ENCODE peak calls at places on chromosomes 11 and 22, in five cellular contexts. J, E, N, X and H are unnamed samples.

GRCh38 chr22:30036656-30037055 is 43.6 kb upstream of the HORMAD2 start:
- DNase-seq in J (no peak), E (no peak), N (no peak), X (no peak), H (no peak)

GRCh38 chr11:21110378-21110777 is 441.0 kb downstream of the NELL1 start:
- DNase-seq in N (no peak), J (no peak), X (no peak), E (no peak), H (no peak)

GRCh38 chr11:27317751-27318150 is 45.3 kb downstream of the CCDC34 start:
- DNase-seq in N (no peak), X (no peak), E (peak), J (no peak), H (no peak)

GRCh38 chr11:61919841-61920631 is 2.7 kb upstream of the RAB3IL1 start:
- DNase-seq in N (no peak), X (no peak), E (peak), J (no peak), H (peak)

GRCh38 chr11:31823372-31824371 is 12.6 kb upstream of the PAX6 start:
- DNase-seq in J (no peak), N (no peak), X (no peak), E (no peak), H (no peak)

GRCh38 chr11:126363706-126364245 is 8.3 kb downstream of the ST3GAL4 start:
- DNase-seq in N (no peak), E (no peak), X (no peak), J (no peak), H (no peak)

GRCh38 chr11:123973816-123974215 is 3.8 kb downstream of the OR10S1 start:
- DNase-seq in X (no peak), E (no peak), J (no peak), N (no peak), H (no peak)

GRCh38 chr11:62504158-62504973 is 42.2 kb downstream of the AHNAK start:
- DNase-seq in J (no peak), X (no peak), N (no peak), E (no peak), H (no peak)

GRCh38 chr22:34841911-34842310 is 224.0 kb upstream of the ISX start:
- DNase-seq in J (no peak), X (no peak), E (no peak), N (no peak), H (no peak)

GRCh38 chr11:1485504-1485885 is 1.1 kb downstream of the MOB2 start:
- DNase-seq in N (no peak), E (no peak), J (peak), X (no peak), H (no peak)
- TF ChIP-seq CTCF in N (no peak), E (no peak), J (no peak), X (no peak), H (no peak)

DNA sequence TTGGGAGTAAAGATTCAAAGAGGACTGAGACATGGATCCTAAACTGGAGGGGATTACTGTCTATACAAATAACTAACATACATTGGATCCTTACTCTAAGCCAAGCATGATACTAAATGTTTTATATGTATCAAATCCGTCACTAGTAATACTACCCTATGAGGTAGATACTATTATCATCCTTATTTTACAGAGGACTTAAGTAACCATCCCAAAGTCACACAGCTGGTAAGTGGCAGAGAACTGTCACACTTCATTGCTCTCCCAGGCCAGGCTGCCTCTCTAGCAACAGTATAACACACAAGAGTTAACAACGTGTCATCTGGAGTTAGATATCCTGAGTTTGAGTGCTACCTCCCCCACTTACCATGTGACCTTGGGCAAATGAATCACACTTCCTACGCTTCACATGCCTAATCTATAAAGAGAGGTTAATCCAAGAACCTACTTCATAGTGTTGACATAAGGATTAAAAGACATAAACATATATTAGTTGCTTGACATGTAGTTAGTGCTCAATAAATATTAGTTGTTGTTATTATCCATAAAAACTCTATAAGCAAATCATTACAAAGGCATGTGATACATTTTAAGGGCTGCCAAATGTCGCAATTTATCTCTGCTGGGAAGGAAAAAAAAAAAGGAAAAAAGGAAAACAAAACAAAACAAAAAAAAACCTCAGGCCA is 33.8 kb upstream of the SPON1 start:
- DNase-seq in N (no peak), E (no peak), X (no peak), J (no peak), H (no peak)
- H3K4me3 ChIP-seq in N (no peak), E (no peak), X (no peak), J (no peak), H (no peak)

GRCh38 chr22:49964493-49965290 is 4.1 kb downstream of the PIM3 start:
- DNase-seq in X (peak), E (no peak), J (no peak), N (no peak), H (no peak)
- TF ChIP-seq POLR2A in X (no peak), E (no peak), J (no peak), N (no peak), H (no peak)

DNA sequence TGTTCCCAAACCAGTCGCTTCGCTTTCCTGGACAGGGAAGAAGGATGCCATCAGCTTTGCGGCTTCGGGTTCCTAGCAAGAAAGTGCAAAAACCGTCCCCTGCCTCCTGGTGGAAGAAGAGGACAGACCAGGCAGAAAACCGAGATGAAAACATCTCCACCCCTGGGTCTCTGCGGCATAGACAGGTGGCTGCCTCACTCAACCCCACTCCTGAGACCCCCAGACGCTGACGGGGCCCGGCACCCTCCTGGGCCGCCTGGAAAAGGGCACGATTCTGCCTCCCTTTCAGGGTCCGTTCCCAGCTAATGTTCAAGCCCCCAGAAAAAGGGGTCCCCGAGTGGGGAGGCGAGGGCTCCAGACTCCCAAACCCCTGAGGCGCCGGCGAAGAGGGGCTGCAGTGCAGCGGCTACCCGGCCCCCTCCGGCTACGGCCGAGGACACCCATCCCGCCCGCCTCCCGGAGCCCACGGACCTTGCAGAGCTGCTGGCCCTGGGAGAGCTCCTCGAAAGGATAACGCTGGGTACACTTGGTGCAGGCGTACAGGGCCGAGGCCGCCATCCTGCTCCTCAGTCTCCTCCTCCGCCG is 569 bp downstream of the FAM76B start:
- DNase-seq in N (peak), X (peak), J (peak), E (peak), H (no peak)
- TF ChIP-seq CTCF in N (peak), X (no peak), J (no peak), E (no peak), H (no peak)

GRCh38 chr11:19237813-19238212 is 2.9 kb downstream of the E2F8 start:
- DNase-seq in N (no peak), X (no peak), E (no peak), J (no peak), H (no peak)

GRCh38 chr11:19239039-19239438 is 1.7 kb downstream of the E2F8 start:
- DNase-seq in X (no peak), J (no peak), E (no peak), N (no peak), H (no peak)

GRCh38 chr11:19234428-19234827 is 6.3 kb downstream of the E2F8 start:
- DNase-seq in N (no peak), J (no peak), X (no peak), E (no peak), H (no peak)

GRCh38 chr11:19240420-19241259 is at the start of gene E2F8:
- DNase-seq in E (peak), J (peak), X (peak), N (peak), H (peak)

DNA sequence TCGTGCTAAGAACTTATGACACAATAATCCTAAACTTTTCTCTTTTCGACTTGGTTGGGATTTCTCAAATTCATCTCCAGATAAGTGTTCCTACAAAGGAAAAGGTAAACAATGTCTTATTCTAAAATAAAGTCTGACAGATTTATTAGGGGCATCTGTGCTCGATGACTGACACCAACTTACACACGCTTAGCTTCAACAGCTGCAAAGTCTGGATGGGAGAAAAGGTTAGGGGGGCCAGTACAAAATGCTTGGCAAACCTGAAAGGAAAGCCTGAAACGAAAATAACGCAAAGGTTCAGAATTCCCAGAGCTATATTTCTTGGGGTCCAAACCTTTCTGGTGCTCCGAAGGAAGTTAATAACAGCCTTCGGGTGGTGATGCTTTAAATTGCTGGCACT is 3.4 kb downstream of the E2F8 start:
- DNase-seq in E (no peak), X (no peak), N (no peak), J (no peak), H (no peak)
- H3K4me3 ChIP-seq in E (no peak), X (no peak), N (no peak), J (no peak), H (no peak)

DNA sequence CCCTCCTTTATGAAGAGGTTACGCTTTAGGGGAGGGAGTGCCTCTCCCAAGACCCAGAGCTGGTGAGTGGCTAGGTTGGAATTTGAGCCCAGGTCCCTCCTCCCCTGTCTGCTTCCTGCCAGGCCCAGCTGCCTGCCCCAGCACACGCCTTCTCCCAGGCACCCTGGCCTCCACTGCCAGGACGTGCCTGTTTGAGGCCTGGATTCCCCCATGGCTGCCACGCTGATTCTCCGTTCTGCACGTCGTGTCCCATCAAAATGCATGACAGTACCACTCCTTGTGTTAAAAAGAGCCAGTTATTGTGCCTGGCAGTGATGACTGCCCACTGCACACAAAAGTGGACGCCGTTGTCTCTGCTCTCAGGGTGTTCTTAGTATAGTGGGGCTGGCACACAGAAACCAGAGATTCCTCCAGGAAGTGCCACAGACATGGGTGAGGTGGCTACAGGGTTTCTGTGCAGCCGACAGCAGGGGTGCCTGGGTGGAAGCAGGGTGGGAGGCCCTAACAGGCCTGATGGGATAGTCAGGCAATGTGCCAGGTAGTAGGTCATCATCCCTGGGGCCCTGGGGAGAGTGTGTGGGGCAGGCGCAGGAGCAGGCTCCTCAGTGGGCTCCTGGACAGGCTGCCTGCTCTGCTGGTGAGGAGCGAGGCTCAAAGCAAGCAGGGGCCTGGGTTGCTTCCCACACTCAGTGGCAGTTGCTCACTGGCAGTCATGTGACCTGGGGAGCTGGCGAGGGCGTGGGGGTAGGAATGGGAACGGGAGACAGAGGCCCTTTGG is 24.2 kb downstream of the MED15 start:
- DNase-seq in N (no peak), E (peak), J (peak), X (peak), H (no peak)
- TF ChIP-seq POLR2A in N (no peak), E (no peak), J (no peak), X (no peak), H (no peak)

DNA sequence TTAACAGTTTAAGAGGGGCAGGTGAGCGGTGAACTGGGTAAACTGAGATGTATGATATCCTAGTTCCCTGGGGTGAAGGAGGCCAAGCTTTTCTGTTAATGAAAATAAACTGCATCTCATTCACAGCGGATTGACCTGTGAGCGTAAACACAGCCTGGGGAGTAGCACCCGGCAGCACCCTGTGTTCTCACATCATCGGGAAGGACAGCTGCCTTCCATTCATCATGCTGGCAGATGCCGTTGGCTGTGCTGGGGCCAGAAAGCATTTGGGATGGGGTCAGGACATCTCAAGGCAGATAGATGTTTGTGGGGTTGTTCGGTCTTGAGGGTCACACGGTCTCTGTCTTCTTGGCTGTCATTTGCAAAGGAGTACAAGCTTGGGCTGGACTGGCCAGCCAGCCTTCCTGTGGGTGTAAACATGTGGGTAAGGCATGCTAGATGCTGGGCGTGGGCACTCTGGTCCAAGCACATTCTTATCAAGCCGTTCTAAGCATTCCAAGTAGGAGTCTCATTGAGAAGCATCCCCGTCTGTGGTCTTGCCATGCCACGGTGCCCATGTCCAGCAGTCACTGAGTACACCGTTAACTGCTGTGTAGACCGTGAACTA is 81.3 kb downstream of the TBC1D22A start:
- DNase-seq in N (no peak), J (no peak), X (no peak), E (no peak), H (no peak)
- TF ChIP-seq CTCF in N (no peak), J (no peak), X (no peak), E (no peak), H (no peak)